ENCODE peak calls at places on chromosomes 2 and 18, in eight cellular contexts. G is stimulated activated CD4-positive, alpha-beta T cell treated with anti-CD3 and anti-CD28 coated beads, Interleukin-2, amount 100 ng/mL, for 48 hours; V is activated B cell treated with CpG ODN at 0.5 μM for 24 hours; E is endodermal cell; F is caudate nucleus; P is GM03348; U is Caki2; T is heart left ventricle. J is an unnamed sample.

GRCh38 chr2:78980871-78981270 is 44.6 kb upstream of the REG3G start:
- DNase-seq in E (no peak), F (no peak), P (no peak), U (no peak), V (no peak), T (no peak), G (no peak), J (no peak)

GRCh38 chr2:112160591-112161250 is 22.5 kb downstream of the FBLN7 start:
- DNase-seq in U (no peak), V (no peak), T (no peak), E (peak), F (no peak), P (no peak), G (no peak), J (no peak)

GRCh38 chr2:232951891-232952290 is 61.2 kb downstream of the NGEF start:
- DNase-seq in G (no peak), V (no peak), T (no peak), U (no peak), F (no peak), E (no peak), P (no peak), J (no peak)

GRCh38 chr2:105789745-105790466 is 45.2 kb downstream of the NCK2 start:
- DNase-seq in E (no peak), P (peak), G (no peak), U (no peak), T (peak), V (no peak), F (no peak), J (peak)

GRCh38 chr2:181312515-181312927 is 144.7 kb upstream of the ITGA4 start:
- DNase-seq in T (no peak), V (no peak), U (no peak), F (no peak), P (no peak), G (no peak), E (no peak), J (no peak)

GRCh38 chr2:178761759-178762371 is 45.4 kb downstream of the TTN start:
- DNase-seq in V (no peak), P (peak), U (peak), T (no peak), E (peak), G (peak), F (no peak), J (peak)

GRCh38 chr2:99942948-99943347 is 199.4 kb downstream of the AFF3 start:
- DNase-seq in P (no peak), T (no peak), U (no peak), G (no peak), E (no peak), V (no peak), F (no peak), J (no peak)

GRCh38 chr2:11329759-11330158 is 14.7 kb downstream of the ROCK2 start:
- DNase-seq in G (no peak), U (no peak), V (no peak), E (no peak), P (peak), F (no peak), T (no peak), J (peak)

GRCh38 chr2:144519934-144520717 is at the start of gene ZEB2:
- DNase-seq in E (peak), U (peak), P (peak), G (no peak), T (peak), F (peak), V (peak), J (peak)

GRCh38 chr2:110157153-110157793 is 41.7 kb upstream of the MALL start:
- DNase-seq in F (no peak), T (peak), E (no peak), G (no peak), P (peak), U (peak), V (no peak), J (peak)

GRCh38 chr2:156803243-156803642 is 367.1 kb downstream of the GPD2 start:
- DNase-seq in F (no peak), P (no peak), U (no peak), E (peak), T (no peak), V (no peak), G (no peak), J (no peak)

GRCh38 chr2:167509585-167509984 is 621.3 kb downstream of the XIRP2 start:
- DNase-seq in V (no peak), G (no peak), F (no peak), U (peak), T (no peak), P (peak), E (peak), J (peak)

GRCh38 chr2:153005051-153005450 is 286.6 kb downstream of the ARL6IP6 start:
- DNase-seq in U (no peak), F (no peak), V (no peak), T (no peak), G (no peak), E (no peak), P (no peak), J (no peak)

GRCh38 chr18:10792181-10792580 is 266.4 kb downstream of the NAPG start:
- DNase-seq in U (no peak), T (no peak), F (no peak), V (no peak), P (no peak), E (no peak), G (no peak), J (peak)

GRCh38 chr2:19691892-19692291 is 209.9 kb downstream of the TTC32 start:
- DNase-seq in V (no peak), G (no peak), T (no peak), P (no peak), U (no peak), F (no peak), E (no peak), J (no peak)